ENCODE peak calls at places on chromosomes 11 and 22, in eight cellular contexts. H is HS-5; Q is stimulated activated CD4-positive, alpha-beta T cell treated with anti-CD3 and anti-CD28 coated beads, Interleukin-4, amount 100 ng/mL, for 4 hours; W is CD8-positive, alpha-beta T cell; N is H1; P is activated T-helper 1 cell treated with anti-CD3 and anti-CD28 coated beads, Interleukin-12 subunit alpha, Interleukin-12 subunit beta, Interleukin-2, Interleukin-4 antibody, amounts not matched to agents 30 ng/mL and 10 ng/mL and 1 ng/mL, durations not matched to agents 14 hours and 24 hours and 36 hours; E is CD8-positive, alpha-beta memory T cell; G is posterior cingulate gyrus. K is an unnamed sample.

GRCh38 chr11:69218271-69218682 is 62.5 kb downstream of the SMIM38 start:
- DNase-seq in N (no peak), E (no peak), Q (no peak), W (no peak), H (no peak), P (no peak), G (no peak), K (peak)

GRCh38 chr22:30857103-30857502 is 111.5 kb downstream of the MORC2 start:
- DNase-seq in H (no peak), N (no peak), G (no peak), E (no peak), P (no peak), W (no peak), Q (no peak), K (no peak)

GRCh38 chr11:11454671-11455223 is 101.7 kb upstream of the CSNK2A3 start:
- DNase-seq in Q (no peak), E (no peak), W (no peak), G (no peak), P (no peak), N (no peak), H (no peak), K (peak)

GRCh38 chr11:44793350-44794090 is 66.8 kb downstream of the TSPAN18 start:
- DNase-seq in Q (no peak), W (no peak), N (no peak), E (no peak), P (no peak), G (no peak), H (no peak), K (no peak)

GRCh38 chr11:8531982-8532381 is 62.0 kb downstream of the STK33 start:
- DNase-seq in E (no peak), H (no peak), N (no peak), G (no peak), P (no peak), Q (no peak), W (no peak), K (no peak)

GRCh38 chr11:1862588-1863351 is 9.9 kb downstream of the LSP1 start:
- DNase-seq in H (peak), Q (no peak), W (no peak), N (no peak), E (no peak), G (no peak), P (no peak), K (no peak)

GRCh38 chr11:43943931-43944751 is 1.7 kb downstream of the C11orf96 start:
- DNase-seq in H (no peak), G (no peak), W (no peak), Q (no peak), E (no peak), P (no peak), N (no peak), K (peak)

GRCh38 chr11:58576792-58577440 is 1.3 kb upstream of the LPXN start:
- DNase-seq in W (no peak), Q (no peak), P (no peak), N (no peak), E (no peak), G (no peak), H (peak), K (no peak)

GRCh38 chr11:43904737-43905515 is 24.3 kb downstream of the ALKBH3 start:
- DNase-seq in E (no peak), N (no peak), Q (no peak), W (no peak), P (no peak), H (no peak), G (no peak), K (no peak)

GRCh38 chr11:111476961-111477360 is 35.2 kb downstream of the BTG4 start:
- DNase-seq in W (no peak), N (no peak), Q (no peak), G (no peak), E (no peak), P (no peak), H (no peak), K (no peak)

GRCh38 chr11:74926304-74927030 is 22.4 kb downstream of the XRRA1 start:
- DNase-seq in Q (no peak), N (no peak), H (no peak), W (no peak), G (no peak), P (peak), E (no peak), K (no peak)

GRCh38 chr22:22810471-22810870 is 77.1 kb upstream of the IGLL5 start:
- DNase-seq in Q (no peak), H (no peak), E (no peak), G (no peak), P (no peak), N (no peak), W (no peak), K (no peak)

GRCh38 chr11:120061761-120062560 is 76.0 kb downstream of the TRIM29 start:
- DNase-seq in E (no peak), N (peak), G (peak), P (no peak), W (no peak), Q (no peak), H (no peak), K (peak)

GRCh38 chr22:25477358-25477757 is 87.1 kb upstream of the GRK3 start:
- DNase-seq in H (no peak), P (no peak), Q (no peak), E (no peak), G (no peak), N (no peak), W (no peak), K (no peak)

GRCh38 chr11:122642971-122643370 is 12.6 kb upstream of the UBASH3B start:
- DNase-seq in Q (no peak), G (no peak), W (no peak), N (no peak), H (no peak), E (no peak), P (no peak), K (no peak)

GRCh38 chr22:43811777-43812148 is 342 bp downstream of the EFCAB6 start:
- DNase-seq in N (no peak), G (no peak), E (no peak), P (no peak), H (peak), W (no peak), Q (no peak), K (no peak)

GRCh38 chr11:121236115-121237001 is 56.2 kb upstream of the SC5D start:
- DNase-seq in G (no peak), E (no peak), W (no peak), Q (no peak), P (no peak), N (no peak), H (no peak), K (peak)

GRCh38 chr11:14380947-14381555 is 22.1 kb upstream of the RRAS2 start:
- DNase-seq in H (no peak), N (no peak), W (peak), G (peak), E (peak), Q (peak), P (peak), K (peak)

GRCh38 chr11:67370351-67371076 is 2.9 kb downstream of the CLCF1 start:
- DNase-seq in Q (no peak), W (no peak), G (no peak), H (no peak), P (no peak), N (no peak), E (no peak), K (peak)

GRCh38 chr11:8328231-8328794 is 64.6 kb upstream of the LMO1 start:
- DNase-seq in H (no peak), E (no peak), G (no peak), P (no peak), W (no peak), Q (no peak), N (no peak), K (no peak)

GRCh38 chr11:64553554-64554201 is 37.3 kb upstream of the SLC22A12 start:
- DNase-seq in Q (peak), W (peak), E (peak), P (peak), H (no peak), N (no peak), G (peak), K (peak)

GRCh38 chr11:123645576-123645975 is 8.8 kb downstream of the SCN3B start:
- DNase-seq in G (no peak), E (no peak), Q (no peak), N (no peak), W (no peak), P (no peak), H (no peak), K (no peak)

GRCh38 chr22:46695346-46696224 is 42.5 kb downstream of the CERK start:
- DNase-seq in H (no peak), P (no peak), W (no peak), Q (no peak), G (no peak), N (no peak), E (no peak), K (no peak)

GRCh38 chr22:25134451-25134850 is 65.2 kb upstream of the CRYBB3 start:
- DNase-seq in E (no peak), G (no peak), Q (no peak), N (no peak), P (no peak), H (no peak), W (no peak), K (no peak)

GRCh38 chr22:17493384-17493981 is 69.8 kb upstream of the SLC25A18 start:
- DNase-seq in P (no peak), Q (no peak), G (no peak), H (no peak), E (no peak), N (no peak), W (no peak), K (no peak)

GRCh38 chr11:110314366-110315095 is 18.1 kb upstream of the RDX start:
- DNase-seq in W (no peak), P (no peak), E (no peak), N (no peak), G (no peak), H (no peak), Q (no peak), K (no peak)

GRCh38 chr11:112644410-112645131 is 316.6 kb upstream of the NCAM1 start:
- DNase-seq in Q (no peak), G (no peak), E (no peak), W (no peak), P (no peak), N (no peak), H (no peak), K (no peak)